ENCODE peak calls at places on chromosomes 1 and 21, in six cellular contexts. One of them, this sample, is unnamed.

GRCh38 chr1:181423301-181423918 is 59.9 kb upstream of the CACNA1E start:
- DNase-seq in MG63: peak
- DNase-seq in GM23338: peak
- DNase-seq in left cardiac atrium: no peak
- DNase-seq in neural crest cell: peak
- DNase-seq in NCI-H1105: peak
- DNase-seq in this sample: peak

GRCh38 chr1:12153181-12153785 is 13.5 kb upstream of the TNFRSF1B start:
- DNase-seq in MG63: peak
- DNase-seq in GM23338: no peak
- DNase-seq in left cardiac atrium: peak
- DNase-seq in neural crest cell: no peak
- DNase-seq in NCI-H1105: no peak
- DNase-seq in this sample: peak

GRCh38 chr1:202160377-202160940 is at the start of gene PTPN7:
- DNase-seq in MG63: no peak
- DNase-seq in GM23338: no peak
- DNase-seq in left cardiac atrium: no peak
- DNase-seq in neural crest cell: no peak
- DNase-seq in NCI-H1105: no peak
- DNase-seq in this sample: no peak

GRCh38 chr1:60425528-60425927 is 352.0 kb upstream of the C1orf87 start:
- DNase-seq in MG63: no peak
- DNase-seq in GM23338: peak
- DNase-seq in left cardiac atrium: no peak
- DNase-seq in neural crest cell: no peak
- DNase-seq in NCI-H1105: no peak
- DNase-seq in this sample: peak

GRCh38 chr1:156696755-156697154 is 8.6 kb downstream of the CRABP2 start:
- DNase-seq in MG63: no peak
- DNase-seq in GM23338: no peak
- DNase-seq in left cardiac atrium: no peak
- DNase-seq in neural crest cell: no peak
- DNase-seq in NCI-H1105: no peak
- DNase-seq in this sample: no peak

GRCh38 chr21:32073190-32073589 is 200.4 kb downstream of the HUNK start:
- DNase-seq in MG63: no peak
- DNase-seq in GM23338: no peak
- DNase-seq in left cardiac atrium: no peak
- DNase-seq in neural crest cell: no peak
- DNase-seq in NCI-H1105: no peak
- DNase-seq in this sample: no peak

GRCh38 chr1:46445773-46446256 is 43.8 kb upstream of the DMBX1 start:
- DNase-seq in MG63: no peak
- DNase-seq in GM23338: no peak
- DNase-seq in left cardiac atrium: no peak
- DNase-seq in neural crest cell: no peak
- DNase-seq in NCI-H1105: no peak
- DNase-seq in this sample: no peak

GRCh38 chr1:20366766-20367602 is 76.3 kb downstream of the VWA5B1 start:
- DNase-seq in MG63: peak
- DNase-seq in GM23338: peak
- DNase-seq in left cardiac atrium: no peak
- DNase-seq in neural crest cell: peak
- DNase-seq in NCI-H1105: peak
- DNase-seq in this sample: peak

GRCh38 chr1:202007703-202008489 is 2.5 kb upstream of the ELF3 start:
- DNase-seq in MG63: no peak
- DNase-seq in GM23338: peak
- DNase-seq in left cardiac atrium: no peak
- DNase-seq in neural crest cell: no peak
- DNase-seq in NCI-H1105: peak
- DNase-seq in this sample: no peak

GRCh38 chr21:36075953-36076352 is 6.1 kb downstream of the CBR1 start:
- DNase-seq in MG63: no peak
- DNase-seq in GM23338: no peak
- DNase-seq in left cardiac atrium: no peak
- DNase-seq in neural crest cell: no peak
- DNase-seq in NCI-H1105: no peak
- DNase-seq in this sample: no peak

GRCh38 chr1:218536311-218536710 is 191.2 kb downstream of the TGFB2 start:
- DNase-seq in MG63: no peak
- DNase-seq in GM23338: no peak
- DNase-seq in left cardiac atrium: no peak
- DNase-seq in neural crest cell: no peak
- DNase-seq in NCI-H1105: no peak
- DNase-seq in this sample: no peak

GRCh38 chr21:43771698-43772367 is 4.3 kb downstream of the CSTB start:
- DNase-seq in MG63: no peak
- DNase-seq in GM23338: no peak
- DNase-seq in left cardiac atrium: no peak
- DNase-seq in neural crest cell: no peak
- DNase-seq in NCI-H1105: no peak
- DNase-seq in this sample: peak

GRCh38 chr1:201555593-201555945 is 16.6 kb downstream of the NAV1 start:
- DNase-seq in MG63: no peak
- DNase-seq in GM23338: no peak
- DNase-seq in left cardiac atrium: no peak
- DNase-seq in neural crest cell: no peak
- DNase-seq in NCI-H1105: no peak
- DNase-seq in this sample: no peak

GRCh38 chr21:36104306-36105300 is 30.3 kb upstream of the CBR3 start:
- DNase-seq in MG63: peak
- DNase-seq in GM23338: peak
- DNase-seq in left cardiac atrium: peak
- DNase-seq in neural crest cell: peak
- DNase-seq in NCI-H1105: no peak
- DNase-seq in this sample: peak

GRCh38 chr1:80417651-80418050 is 1383.1 kb upstream of the ADGRL2 start:
- DNase-seq in MG63: no peak
- DNase-seq in GM23338: no peak
- DNase-seq in left cardiac atrium: no peak
- DNase-seq in neural crest cell: no peak
- DNase-seq in NCI-H1105: no peak
- DNase-seq in this sample: no peak

GRCh38 chr1:216250861-216251260 is 172.4 kb downstream of the USH2A start:
- DNase-seq in MG63: no peak
- DNase-seq in GM23338: no peak
- DNase-seq in left cardiac atrium: no peak
- DNase-seq in neural crest cell: no peak
- DNase-seq in NCI-H1105: no peak
- DNase-seq in this sample: no peak

GRCh38 chr1:9014475-9015375 is 11.5 kb downstream of the SLC2A7 start:
- DNase-seq in MG63: no peak
- DNase-seq in GM23338: no peak
- DNase-seq in left cardiac atrium: no peak
- DNase-seq in neural crest cell: no peak
- DNase-seq in NCI-H1105: no peak
- DNase-seq in this sample: no peak

This sample was measured in SK-MEL-5.